ENCODE peak calls at places on chromosomes 16 and 17, in nine cellular contexts. One of them, this sample, is unnamed.

GRCh38 chr17:2215616-2216364 is 87.8 kb downstream of the SMG6 start:
- DNase-seq in HFF-Myc: peak; percentile 86
- DNase-seq in A549: no peak
- DNase-seq in GM23338: peak; percentile 78
- DNase-seq in pancreas: peak; percentile 48
- DNase-seq in mucosa of descending colon: peak; percentile 63
- DNase-seq in adipocyte: peak; percentile 90
- DNase-seq in ovary: peak; percentile 80
- DNase-seq in heart left ventricle: peak; percentile 84
- DNase-seq in this sample: peak; percentile 95

GRCh38 chr17:75535119-75535537 is 9.6 kb downstream of the LLGL2 start:
- DNase-seq in mucosa of descending colon: peak; percentile 83
- DNase-seq in ovary: no peak
- DNase-seq in adipocyte: no peak
- DNase-seq in heart left ventricle: no peak
- DNase-seq in GM23338: no peak
- DNase-seq in pancreas: no peak
- DNase-seq in A549: no peak
- DNase-seq in HFF-Myc: no peak
- DNase-seq in this sample: no peak

GRCh38 chr16:22123759-22124490 is 31.6 kb downstream of the VWA3A start:
- DNase-seq in ovary: no peak
- DNase-seq in pancreas: no peak
- DNase-seq in mucosa of descending colon: no peak
- DNase-seq in HFF-Myc: no peak
- DNase-seq in GM23338: peak; percentile 30
- DNase-seq in adipocyte: no peak
- DNase-seq in heart left ventricle: no peak
- DNase-seq in A549: peak; percentile 15
- DNase-seq in this sample: no peak

GRCh38 chr16:19523184-19523558 is 571 bp upstream of the CCP110 start:
- DNase-seq in adipocyte: no peak
- DNase-seq in mucosa of descending colon: peak; percentile 52
- DNase-seq in pancreas: no peak
- DNase-seq in HFF-Myc: no peak
- DNase-seq in heart left ventricle: no peak
- DNase-seq in A549: no peak
- DNase-seq in ovary: peak; percentile 25
- DNase-seq in GM23338: peak; percentile 3
- DNase-seq in this sample: no peak

GRCh38 chr17:82390860-82391435 is 19.4 kb downstream of the UTS2R start:
- DNase-seq in A549: no peak
- DNase-seq in adipocyte: no peak
- DNase-seq in heart left ventricle: no peak
- DNase-seq in mucosa of descending colon: no peak
- DNase-seq in GM23338: no peak
- DNase-seq in pancreas: no peak
- DNase-seq in ovary: no peak
- DNase-seq in HFF-Myc: no peak
- DNase-seq in this sample: no peak

GRCh38 chr16:631808-632358 is 1.1 kb downstream of the WFIKKN1 start:
- DNase-seq in pancreas: no peak
- DNase-seq in heart left ventricle: no peak
- DNase-seq in A549: no peak
- DNase-seq in adipocyte: no peak
- DNase-seq in GM23338: no peak
- DNase-seq in mucosa of descending colon: no peak
- DNase-seq in ovary: no peak
- DNase-seq in HFF-Myc: no peak
- DNase-seq in this sample: no peak

GRCh38 chr16:51951668-51952298 is 595.2 kb downstream of the TOX3 start:
- DNase-seq in A549: no peak
- DNase-seq in GM23338: peak; percentile 64
- DNase-seq in adipocyte: no peak
- DNase-seq in heart left ventricle: no peak
- DNase-seq in ovary: no peak
- DNase-seq in mucosa of descending colon: no peak
- DNase-seq in pancreas: no peak
- DNase-seq in HFF-Myc: no peak
- DNase-seq in this sample: no peak

GRCh38 chr16:7025616-7026190 is 306.9 kb upstream of the RBFOX1 start:
- DNase-seq in ovary: peak; percentile 25
- DNase-seq in adipocyte: peak; percentile 5
- DNase-seq in GM23338: peak; percentile 76
- DNase-seq in HFF-Myc: no peak
- DNase-seq in A549: peak; percentile 63
- DNase-seq in heart left ventricle: peak; percentile 59
- DNase-seq in pancreas: peak; percentile 37
- DNase-seq in mucosa of descending colon: peak; percentile 71
- DNase-seq in this sample: no peak

GRCh38 chr17:21010705-21011596 is 31.9 kb downstream of the USP22 start:
- DNase-seq in A549: no peak
- DNase-seq in heart left ventricle: no peak
- DNase-seq in pancreas: no peak
- DNase-seq in mucosa of descending colon: no peak
- DNase-seq in GM23338: no peak
- DNase-seq in ovary: no peak
- DNase-seq in adipocyte: no peak
- DNase-seq in HFF-Myc: no peak
- DNase-seq in this sample: no peak

GRCh38 chr16:14562691-14563491 is 67.2 kb downstream of the PARN start:
- DNase-seq in pancreas: peak; percentile 24
- DNase-seq in HFF-Myc: no peak
- DNase-seq in heart left ventricle: peak; percentile 33
- DNase-seq in mucosa of descending colon: peak; percentile 55
- DNase-seq in adipocyte: no peak
- DNase-seq in ovary: no peak
- DNase-seq in A549: peak; percentile 73
- DNase-seq in GM23338: peak; percentile 15
- DNase-seq in this sample: no peak

GRCh38 chr17:48907713-48908046 is 527 bp upstream of the UBE2Z start:
- DNase-seq in pancreas: no peak
- DNase-seq in mucosa of descending colon: no peak
- DNase-seq in adipocyte: peak; percentile 68
- DNase-seq in ovary: no peak
- DNase-seq in GM23338: peak; percentile 68
- DNase-seq in A549: peak; percentile 80
- DNase-seq in heart left ventricle: no peak
- DNase-seq in HFF-Myc: no peak
- DNase-seq in this sample: no peak

GRCh38 chr17:48910370-48910769 is 2.2 kb downstream of the UBE2Z start:
- DNase-seq in mucosa of descending colon: no peak
- DNase-seq in pancreas: no peak
- DNase-seq in heart left ventricle: no peak
- DNase-seq in A549: no peak
- DNase-seq in GM23338: no peak
- DNase-seq in ovary: no peak
- DNase-seq in HFF-Myc: no peak
- DNase-seq in adipocyte: no peak
- DNase-seq in this sample: no peak

GRCh38 chr17:48908047-48908843 is at the start of gene UBE2Z:
- DNase-seq in mucosa of descending colon: peak; percentile 94
- DNase-seq in ovary: peak; percentile 92
- DNase-seq in A549: peak; percentile 99
- DNase-seq in pancreas: peak; percentile 92
- DNase-seq in GM23338: peak; percentile 97
- DNase-seq in adipocyte: peak; percentile 97
- DNase-seq in heart left ventricle: peak; percentile 95
- DNase-seq in HFF-Myc: peak; percentile 82
- DNase-seq in this sample: peak; percentile 99

GRCh38 chr17:48908853-48909394 is 717 bp downstream of the UBE2Z start:
- DNase-seq in adipocyte: peak; percentile 94
- DNase-seq in HFF-Myc: peak; percentile 61
- DNase-seq in GM23338: peak; percentile 98
- DNase-seq in ovary: peak; percentile 72
- DNase-seq in heart left ventricle: peak; percentile 86
- DNase-seq in pancreas: peak; percentile 83
- DNase-seq in A549: peak; percentile 90
- DNase-seq in mucosa of descending colon: peak; percentile 81
- DNase-seq in this sample: peak; percentile 95

GRCh38 chr17:48909796-48910195 is 1.6 kb downstream of the UBE2Z start:
- DNase-seq in HFF-Myc: no peak
- DNase-seq in GM23338: no peak
- DNase-seq in heart left ventricle: no peak
- DNase-seq in adipocyte: peak; percentile 32
- DNase-seq in ovary: no peak
- DNase-seq in pancreas: no peak
- DNase-seq in mucosa of descending colon: no peak
- DNase-seq in A549: no peak
- DNase-seq in this sample: no peak
- H3K4me3 ChIP-seq in HFF-Myc: peak overlapping the region; percentile 79
- H3K4me3 ChIP-seq in GM23338: peak overlapping the region; percentile 96
- H3K4me3 ChIP-seq in heart left ventricle: peak overlapping the region; percentile 98
- H3K4me3 ChIP-seq in adipocyte: peak overlapping the region; percentile 89
- H3K4me3 ChIP-seq in ovary: no peak overlapping the region
- H3K4me3 ChIP-seq in pancreas: peak overlapping the region; percentile 91
- H3K4me3 ChIP-seq in mucosa of descending colon: no peak overlapping the region
- H3K4me3 ChIP-seq in A549: peak overlapping the region; percentile 89
- H3K4me3 ChIP-seq in this sample: peak overlapping the region; percentile 74

GRCh38 chr16:87390641-87391323 is 1.4 kb upstream of the MAP1LC3B start:
- DNase-seq in pancreas: no peak
- DNase-seq in GM23338: no peak
- DNase-seq in adipocyte: no peak
- DNase-seq in HFF-Myc: no peak
- DNase-seq in ovary: peak; percentile 38
- DNase-seq in heart left ventricle: no peak
- DNase-seq in A549: no peak
- DNase-seq in mucosa of descending colon: no peak
- DNase-seq in this sample: no peak
- H3K4me3 ChIP-seq in pancreas: no peak overlapping the region
- H3K4me3 ChIP-seq in GM23338: peak overlapping the region; percentile 79
- H3K4me3 ChIP-seq in adipocyte: peak overlapping the region; percentile 81
- H3K4me3 ChIP-seq in HFF-Myc: peak overlapping the region; percentile 76
- H3K4me3 ChIP-seq in ovary: no peak overlapping the region
- H3K4me3 ChIP-seq in heart left ventricle: peak overlapping the region; percentile 61
- H3K4me3 ChIP-seq in A549: peak overlapping the region; percentile 88
- H3K4me3 ChIP-seq in mucosa of descending colon: no peak overlapping the region
- H3K4me3 ChIP-seq in this sample: no peak overlapping the region

DNA sequence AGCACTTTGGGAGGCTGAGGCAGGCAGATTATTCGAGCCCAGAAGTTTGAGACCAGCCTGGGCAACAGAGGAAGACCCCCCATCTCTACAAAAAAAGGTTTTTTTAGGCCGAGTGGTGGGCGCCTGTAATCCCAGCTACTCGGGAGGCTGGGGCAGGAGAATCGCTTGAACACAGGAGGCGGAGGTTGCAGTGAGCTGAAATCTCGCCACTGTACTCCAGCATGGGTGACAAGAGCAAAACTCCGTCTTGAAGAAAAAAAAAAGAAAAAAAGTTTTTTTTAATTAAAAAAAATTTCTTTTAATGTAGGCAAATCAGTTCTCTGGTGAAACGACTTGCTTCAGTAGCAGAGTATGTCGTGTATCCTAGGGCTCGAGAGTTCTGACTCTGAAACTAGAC is 10.9 kb downstream of the HSD3B7 start:
- DNase-seq in adipocyte: no peak
- DNase-seq in mucosa of descending colon: no peak
- DNase-seq in pancreas: no peak
- DNase-seq in heart left ventricle: no peak
- DNase-seq in HFF-Myc: no peak
- DNase-seq in ovary: no peak
- DNase-seq in A549: no peak
- DNase-seq in GM23338: no peak
- DNase-seq in this sample: peak; percentile 25
- H3K4me3 ChIP-seq in adipocyte: peak overlapping the region; percentile 79
- H3K4me3 ChIP-seq in mucosa of descending colon: no peak overlapping the region
- H3K4me3 ChIP-seq in pancreas: no peak overlapping the region
- H3K4me3 ChIP-seq in heart left ventricle: peak overlapping the region; percentile 64
- H3K4me3 ChIP-seq in HFF-Myc: no peak overlapping the region
- H3K4me3 ChIP-seq in ovary: no peak overlapping the region
- H3K4me3 ChIP-seq in A549: peak overlapping the region; percentile 61
- H3K4me3 ChIP-seq in GM23338: peak overlapping the region; percentile 75
- H3K4me3 ChIP-seq in this sample: no peak overlapping the region

GRCh38 chr16:15682105-15682570 is 32.1 kb downstream of the NDE1 start:
- DNase-seq in ovary: no peak
- DNase-seq in mucosa of descending colon: no peak
- DNase-seq in HFF-Myc: peak; percentile 55
- DNase-seq in adipocyte: peak; percentile 48
- DNase-seq in pancreas: no peak
- DNase-seq in A549: peak; percentile 80
- DNase-seq in heart left ventricle: no peak
- DNase-seq in GM23338: peak; percentile 78
- DNase-seq in this sample: peak; percentile 71

GRCh38 chr16:15690296-15690695 is 40.3 kb downstream of the NDE1 start:
- DNase-seq in heart left ventricle: no peak
- DNase-seq in GM23338: no peak
- DNase-seq in ovary: no peak
- DNase-seq in mucosa of descending colon: no peak
- DNase-seq in pancreas: no peak
- DNase-seq in adipocyte: peak; percentile 41
- DNase-seq in HFF-Myc: no peak
- DNase-seq in A549: no peak
- DNase-seq in this sample: peak; percentile 73

GRCh38 chr16:15689290-15689689 is 39.2 kb downstream of the NDE1 start:
- DNase-seq in GM23338: no peak
- DNase-seq in pancreas: no peak
- DNase-seq in HFF-Myc: no peak
- DNase-seq in A549: no peak
- DNase-seq in mucosa of descending colon: no peak
- DNase-seq in heart left ventricle: no peak
- DNase-seq in ovary: no peak
- DNase-seq in adipocyte: no peak
- DNase-seq in this sample: no peak

GRCh38 chr16:15691046-15691445 is 41.0 kb downstream of the NDE1 start:
- DNase-seq in heart left ventricle: no peak
- DNase-seq in GM23338: no peak
- DNase-seq in HFF-Myc: no peak
- DNase-seq in adipocyte: no peak
- DNase-seq in A549: no peak
- DNase-seq in ovary: no peak
- DNase-seq in pancreas: no peak
- DNase-seq in mucosa of descending colon: no peak
- DNase-seq in this sample: no peak

DNA sequence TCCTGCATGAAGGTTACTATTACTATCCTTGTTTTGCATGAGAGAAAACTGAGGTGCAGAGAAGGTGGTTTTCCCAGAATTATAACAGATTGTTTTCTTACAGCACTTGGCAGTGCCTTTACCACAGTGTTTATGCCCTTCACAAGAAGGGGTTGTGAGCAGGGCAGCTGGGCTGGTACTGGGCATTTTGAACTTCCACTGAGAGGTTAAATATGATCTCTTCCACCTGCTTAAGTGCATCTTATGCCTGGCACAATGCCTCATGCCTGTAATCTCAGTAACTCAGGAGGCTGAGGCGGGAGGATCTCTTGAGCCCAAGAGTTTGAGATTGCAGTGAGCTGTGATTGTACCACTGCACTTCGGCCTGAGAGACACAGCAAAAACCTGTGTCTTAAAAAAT is 36.2 kb downstream of the NDE1 start:
- DNase-seq in HFF-Myc: no peak
- DNase-seq in mucosa of descending colon: no peak
- DNase-seq in A549: no peak
- DNase-seq in pancreas: no peak
- DNase-seq in ovary: no peak
- DNase-seq in GM23338: no peak
- DNase-seq in heart left ventricle: no peak
- DNase-seq in adipocyte: no peak
- DNase-seq in this sample: no peak
- H3K4me3 ChIP-seq in HFF-Myc: no peak overlapping the region
- H3K4me3 ChIP-seq in mucosa of descending colon: no peak overlapping the region
- H3K4me3 ChIP-seq in A549: no peak overlapping the region
- H3K4me3 ChIP-seq in pancreas: no peak overlapping the region
- H3K4me3 ChIP-seq in ovary: no peak overlapping the region
- H3K4me3 ChIP-seq in GM23338: no peak overlapping the region
- H3K4me3 ChIP-seq in heart left ventricle: no peak overlapping the region
- H3K4me3 ChIP-seq in adipocyte: no peak overlapping the region
- H3K4me3 ChIP-seq in this sample: no peak overlapping the region

This sample was measured in foreskin fibroblast.